ENCODE peak calls at places on chromosomes 16 and 17, in six cellular contexts. S is COR-L47; W is germinal center; K is hypothalamus; I is stimulated activated CD8-positive, alpha-beta memory T cell treated with anti-CD3 and anti-CD28 coated beads, Interleukin-2, amount 100 ng/mL, for 1 hour; D is SK-N-DZ. J is an unnamed sample.

GRCh38 chr16:54936979-54937672 is 6.5 kb downstream of the IRX5 start:
- DNase-seq in S (no peak), W (no peak), K (no peak), I (no peak), D (no peak), J (no peak)

GRCh38 chr17:67137860-67138259 is 93.5 kb downstream of the CACNG1 start:
- DNase-seq in S (no peak), W (no peak), K (no peak), I (no peak), D (no peak), J (no peak)

GRCh38 chr17:59561042-59561441 is 4.4 kb upstream of the DHX40 start:
- DNase-seq in S (no peak), W (peak), K (no peak), I (no peak), D (peak), J (no peak)

GRCh38 chr16:3732171-3732570 is 14.8 kb upstream of the TRAP1 start:
- DNase-seq in S (no peak), W (no peak), K (no peak), I (no peak), D (no peak), J (no peak)

GRCh38 chr16:3580271-3580670 is 3.1 kb upstream of the NLRC3 start:
- DNase-seq in S (no peak), W (peak), K (no peak), I (no peak), D (no peak), J (no peak)

GRCh38 chr16:86948046-86948445 is 369.1 kb downstream of the C16orf95 start:
- DNase-seq in S (no peak), W (no peak), K (no peak), I (no peak), D (no peak), J (no peak)

GRCh38 chr16:86566966-86567700 is 504 bp downstream of the FOXC2 start:
- DNase-seq in S (no peak), W (no peak), K (no peak), I (no peak), D (no peak), J (no peak)

GRCh38 chr16:29820730-29821662 is 734 bp downstream of the MVP start:
- DNase-seq in S (no peak), W (no peak), K (no peak), I (no peak), D (no peak), J (peak)

GRCh38 chr16:986925-987581 is 5.5 kb downstream of the SOX8 start:
- DNase-seq in S (peak), W (no peak), K (peak), I (no peak), D (no peak), J (no peak)

GRCh38 chr17:50817142-50817751 is 18.1 kb upstream of the WFIKKN2 start:
- DNase-seq in S (no peak), W (peak), K (no peak), I (peak), D (peak), J (no peak)

GRCh38 chr16:81659249-81659648 is 119.8 kb upstream of the PLCG2 start:
- DNase-seq in S (no peak), W (no peak), K (no peak), I (no peak), D (no peak), J (no peak)

GRCh38 chr16:5604770-5605169 is 507.2 kb upstream of the EEF2KMT start:
- DNase-seq in S (no peak), W (no peak), K (no peak), I (no peak), D (peak), J (peak)

GRCh38 chr17:77257596-77258458 is 117.1 kb downstream of the SEC14L1 start:
- DNase-seq in S (no peak), W (no peak), K (no peak), I (no peak), D (no peak), J (no peak)

GRCh38 chr17:17406225-17406624 is 70.6 kb upstream of the MED9 start:
- DNase-seq in S (no peak), W (no peak), K (no peak), I (no peak), D (no peak), J (no peak)

GRCh38 chr16:10408824-10409381 is 23.0 kb downstream of the ATF7IP2 start:
- DNase-seq in S (no peak), W (no peak), K (no peak), I (no peak), D (no peak), J (no peak)

GRCh38 chr16:83200005-83200779 is 573.4 kb downstream of the CDH13 start:
- DNase-seq in S (no peak), W (no peak), K (no peak), I (no peak), D (no peak), J (no peak)

GRCh38 chr17:5864910-5865657 is 205.1 kb upstream of the WSCD1 start:
- DNase-seq in S (no peak), W (no peak), K (no peak), I (no peak), D (no peak), J (no peak)

GRCh38 chr16:62280556-62280955 is 244.3 kb upstream of the CDH8 start:
- DNase-seq in S (no peak), W (no peak), K (no peak), I (no peak), D (no peak), J (no peak)

GRCh38 chr17:29018788-29019474 is 13.1 kb upstream of the SEZ6 start:
- DNase-seq in S (peak), W (no peak), K (no peak), I (no peak), D (no peak), J (no peak)

GRCh38 chr16:2039286-2040030 is 8.2 kb downstream of the NTHL1 start:
- DNase-seq in S (no peak), W (no peak), K (no peak), I (no peak), D (no peak), J (no peak)

GRCh38 chr17:39737761-39738567 is at the start of gene GRB7:
- DNase-seq in S (peak), W (no peak), K (no peak), I (no peak), D (no peak), J (no peak)

J was measured in caudate nucleus.